ENCODE peak calls at places on chromosomes 7 and 10, in four cellular contexts. K is IMR-90, D is Karpas-422, O is endothelial cell of umbilical vein. U is an unnamed sample.
A peak's percentile ranks its signal among the peaks of the same experiment; 100 is the strongest.

GRCh38 chr10:99579971-99580370 is 40.3 kb downstream of the SLC25A28 start:
- DNase-seq in D (no peak), O (no peak), K (no peak), U (no peak)

GRCh38 chr7:68936501-68936900 is 661.8 kb upstream of the AUTS2 start:
- DNase-seq in K (no peak), O (no peak), D (no peak), U (no peak)

GRCh38 chr10:132514841-132515521 is 22.6 kb upstream of the INPP5A start:
- DNase-seq in D (peak; percentile 53), K (no peak), O (no peak), U (no peak)

GRCh38 chr10:62352356-62352963 is 21.7 kb upstream of the ZNF365 start:
- DNase-seq in K (peak; percentile 52), D (no peak), O (no peak), U (peak; percentile 16)

GRCh38 chr10:134743-135600 is at the start of gene ZMYND11:
- DNase-seq in O (peak; percentile 54), K (peak; percentile 42), D (peak; percentile 62), U (peak; percentile 64)

GRCh38 chr10:123869015-123869414 is 22.6 kb downstream of the CPXM2 start:
- DNase-seq in O (no peak), K (no peak), D (no peak), U (no peak)

GRCh38 chr7:73517241-73517995 is 4.7 kb downstream of the BAZ1B start:
- DNase-seq in D (no peak), K (no peak), O (no peak), U (no peak)

GRCh38 chr10:76558586-76558985 is 1079.0 kb downstream of the KCNMA1 start:
- DNase-seq in K (peak; percentile 80), D (no peak), O (no peak), U (peak; percentile 95)

GRCh38 chr7:35905555-35905954 is 104.7 kb downstream of the SEPTIN7 start:
- DNase-seq in D (no peak), K (peak; percentile 66), O (no peak), U (peak; percentile 51)

GRCh38 chr10:121469797-121470606 is 128.2 kb downstream of the FGFR2 start:
- DNase-seq in K (no peak), D (no peak), O (no peak), U (no peak)

DNA sequence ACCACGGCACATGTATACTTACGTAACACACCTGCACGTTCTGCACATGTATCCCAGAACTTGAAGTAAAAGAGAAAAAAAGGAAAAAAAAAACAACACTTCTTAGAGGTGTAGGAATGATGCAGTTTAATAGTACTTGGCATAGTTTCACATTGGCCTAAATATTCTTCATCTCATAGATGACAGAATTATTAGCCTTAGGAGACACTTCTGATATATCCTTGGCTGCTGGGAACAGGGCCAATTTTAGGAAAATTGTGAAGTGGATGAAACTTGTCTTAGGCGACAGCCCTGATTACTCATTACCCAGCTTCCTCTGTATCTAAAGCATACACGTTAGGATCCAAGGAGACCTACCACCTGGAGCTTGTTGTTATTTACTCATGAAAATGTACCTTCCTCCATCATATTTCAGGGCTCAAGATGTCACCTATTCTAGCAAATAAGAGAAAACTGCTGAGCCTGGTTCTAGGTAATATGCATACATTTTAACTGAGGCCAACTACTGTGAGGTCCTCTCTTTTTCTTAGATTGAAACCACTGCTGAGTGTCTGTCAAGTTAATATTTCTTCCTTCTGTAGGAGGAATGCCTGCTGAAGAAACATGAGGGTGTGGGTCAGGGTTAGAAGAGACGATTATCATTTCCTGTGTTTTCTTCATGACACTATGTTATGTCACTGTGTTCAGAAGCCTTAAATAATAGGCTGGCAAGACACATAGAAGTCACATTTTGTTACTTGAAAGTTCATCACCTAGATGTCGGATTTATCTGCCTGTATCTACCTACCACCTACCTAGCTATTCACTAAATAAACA is 44.3 kb downstream of the CPED1 start:
- DNase-seq in K (peak; percentile 18), O (peak; percentile 21), D (no peak), U (peak; percentile 22)
- H2AFZ ChIP-seq in K (no peak overlapping the region), O (no peak overlapping the region), D (no peak overlapping the region), U (no peak overlapping the region)

GRCh38 chr7:89023146-89023545 is 227.6 kb upstream of the TEX47 start:
- DNase-seq in K (no peak), O (no peak), D (no peak), U (no peak)
- H3K4me2 ChIP-seq in K (no peak overlapping the region), O (no peak overlapping the region), D (no peak overlapping the region), U (no peak overlapping the region)

DNA sequence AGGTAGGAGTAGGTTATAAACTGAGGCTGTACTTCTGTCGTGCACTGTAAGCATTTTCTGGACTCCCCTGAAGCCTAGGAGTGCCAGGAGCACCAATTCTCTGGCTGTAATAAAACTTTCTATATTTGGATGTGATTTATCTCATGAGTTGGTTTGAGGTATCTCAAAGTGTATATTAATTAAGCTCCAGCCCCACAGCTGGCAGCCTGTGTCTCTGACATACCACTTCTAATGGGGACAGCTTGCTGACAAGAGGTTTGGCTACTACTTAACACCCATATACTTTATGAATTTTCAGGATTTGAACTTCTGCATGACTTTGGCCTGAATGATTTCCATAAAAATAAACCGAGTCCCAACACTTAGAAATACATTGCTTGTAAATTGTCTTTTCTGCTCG is 35.2 kb downstream of the CFAP58 start:
- DNase-seq in O (no peak), D (no peak), K (no peak), U (no peak)
- H3K27me3 ChIP-seq in O (no peaks in the 10 kb centered on the region), D (no peaks in the 10 kb centered on the region), K (no peaks in the 10 kb centered on the region), U (no peaks in the 10 kb centered on the region)

DNA sequence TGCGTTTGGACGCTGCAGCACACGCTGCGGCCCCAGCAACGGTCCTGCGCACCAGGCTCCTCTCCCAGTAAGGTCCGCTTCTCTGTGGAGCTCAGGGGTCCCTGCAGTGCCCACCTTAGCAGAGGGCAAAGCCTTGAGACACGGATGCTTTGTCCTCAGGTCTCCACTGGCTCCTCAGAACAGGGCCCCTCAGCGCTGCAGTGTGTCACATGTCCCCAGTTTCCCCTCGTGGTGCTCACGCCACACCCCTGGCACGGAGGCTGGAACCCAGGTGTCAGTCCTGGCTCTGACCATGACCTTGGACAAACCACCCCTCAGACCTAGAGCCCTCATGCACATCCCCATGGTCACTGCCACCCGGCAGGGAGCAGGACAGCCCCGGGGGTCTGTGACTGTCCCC is 19.9 kb upstream of the GPER1 start:
- DNase-seq in D (no peak), K (no peak), O (no peak), U (no peak)
- H2AFZ ChIP-seq in D (no peak overlapping the region), K (no peak overlapping the region), O (no peak overlapping the region), U (no peak overlapping the region)

DNA sequence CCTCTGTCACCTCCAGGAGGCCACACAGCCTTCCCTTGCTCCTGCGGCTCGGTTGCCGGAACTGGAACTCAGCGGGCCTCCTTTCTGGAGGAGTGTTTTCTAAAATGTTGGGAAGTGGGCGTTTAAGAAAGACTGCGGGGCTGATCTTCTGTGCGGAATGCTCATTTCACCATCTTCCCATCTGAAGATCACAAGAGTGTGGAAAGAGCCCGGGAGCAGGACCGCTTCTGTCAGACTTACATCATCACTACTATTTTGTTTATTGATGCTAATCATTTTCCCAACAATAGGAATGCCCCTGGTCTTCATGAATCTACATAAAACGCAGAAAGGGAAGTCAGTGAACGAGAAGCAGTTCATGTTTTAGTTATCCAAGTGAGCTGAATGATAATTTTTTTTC is 447.7 kb upstream of the MKI67 start:
- DNase-seq in O (no peak), D (no peak), K (no peak), U (no peak)
- H3K4me2 ChIP-seq in O (no peak overlapping the region), D (no peak overlapping the region), K (no peak overlapping the region), U (no peak overlapping the region)

GRCh38 chr10:51076442-51076841 is 2.2 kb downstream of the PRKG1 start:
- DNase-seq in D (no peak), K (no peak), O (no peak), U (no peak)
- H3K27me3 ChIP-seq in D (no peaks in the 10 kb centered on the region), K (no peaks in the 10 kb centered on the region), O (peaks cover 30% of the 10 kb centered on the region), U (no peaks in the 10 kb centered on the region)

DNA sequence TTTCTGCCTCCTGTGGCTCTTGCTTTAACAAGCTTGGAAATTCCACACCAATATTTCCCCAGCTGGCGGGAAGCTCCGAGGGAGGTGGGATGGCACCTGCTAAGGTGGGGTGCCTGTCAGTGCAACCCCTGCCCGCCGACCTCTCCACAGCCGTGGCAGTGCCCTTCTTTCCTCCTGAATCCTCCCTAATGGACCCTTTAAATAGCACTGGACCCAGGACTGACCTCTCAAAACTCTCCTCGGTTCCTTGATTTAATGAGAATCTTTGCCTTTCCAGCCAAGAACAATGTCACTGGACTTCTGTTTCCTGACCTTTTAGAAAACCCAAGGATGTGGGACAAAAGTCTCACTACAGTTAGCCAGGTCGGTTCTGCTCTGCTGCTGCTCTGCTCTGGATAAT is 63.2 kb upstream of the EXOC6 start:
- DNase-seq in D (no peak), K (no peak), O (no peak), U (no peak)
- H2AFZ ChIP-seq in D (no peak overlapping the region), K (no peak overlapping the region), O (no peak overlapping the region), U (no peak overlapping the region)

DNA sequence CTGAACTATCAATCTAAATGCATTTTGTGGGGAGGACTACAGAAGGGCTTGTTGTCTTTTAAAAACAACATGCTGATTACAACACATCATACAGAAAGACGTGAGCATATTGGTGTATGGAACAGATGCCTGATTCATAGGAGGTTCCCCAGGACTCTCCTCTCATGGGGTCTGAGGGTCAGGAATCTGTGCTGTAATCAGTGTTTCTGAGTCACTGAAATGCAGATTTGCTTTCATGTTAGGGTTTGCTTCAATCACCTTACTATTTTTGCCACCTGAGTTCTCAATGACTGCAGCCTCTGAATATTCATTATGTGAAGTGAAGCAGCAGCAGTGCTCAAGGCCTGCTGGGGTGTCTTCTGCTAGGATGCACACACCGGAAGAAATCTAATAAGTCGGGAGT is 550 bp upstream of the ANK3 start:
- DNase-seq in D (no peak), O (peak; percentile 9), K (peak; percentile 70), U (peak; percentile 56)
- H3K4me2 ChIP-seq in D (no peak overlapping the region), O (no peak overlapping the region), K (no peak overlapping the region), U (no peak overlapping the region)

U was measured in fibroblast of lung.